ENCODE peak calls at places on chromosomes 11 and 22, in eight cellular contexts. O, F, G, N, L, B, V and S are unnamed samples.

GRCh38 chr11:12214751-12215150 is 104.4 kb downstream of the MICAL2 start:
- DNase-seq in O (no peak), F (no peak), G (no peak), N (no peak), L (peak; percentile 72), B (no peak), V (no peak), S (no peak)

GRCh38 chr22:45804986-45805325 is 133.3 kb downstream of the ATXN10 start:
- DNase-seq in O (no peak), F (no peak), G (peak; percentile 55), N (no peak), L (peak; percentile 98), B (no peak), V (no peak), S (no peak)

GRCh38 chr11:110367571-110367970 is 62.2 kb upstream of the FDX1 start:
- DNase-seq in O (no peak), F (peak; percentile 18), G (no peak), N (no peak), L (no peak), B (no peak), V (no peak), S (peak; percentile 24)

GRCh38 chr22:37362618-37363017 is 64.7 kb downstream of the ELFN2 start:
- DNase-seq in O (no peak), F (no peak), G (no peak), N (no peak), L (peak; percentile 28), B (no peak), V (no peak), S (no peak)

GRCh38 chr22:49566693-49567092 is 261.0 kb downstream of the BRD1 start:
- DNase-seq in O (no peak), F (no peak), G (no peak), N (no peak), L (no peak), B (peak; percentile 16), V (peak; percentile 72), S (no peak)

GRCh38 chr11:73652046-73652730 is 5.8 kb downstream of the PLEKHB1 start:
- DNase-seq in O (peak; percentile 43), F (no peak), G (no peak), N (peak; percentile 92), L (no peak), B (no peak), V (no peak), S (no peak)

GRCh38 chr11:10807629-10808552 is 835 bp downstream of the EIF4G2 start:
- DNase-seq in O (peak; percentile 49), F (peak; percentile 27), G (no peak), N (peak; percentile 65), L (peak; percentile 37), B (no peak), V (peak; percentile 62), S (peak; percentile 63)

GRCh38 chr22:44891293-44891747 is 118.5 kb downstream of the PHF21B start:
- DNase-seq in O (no peak), F (no peak), G (no peak), N (no peak), L (no peak), B (no peak), V (peak; percentile 64), S (no peak)

GRCh38 chr11:44351006-44351660 is 41.2 kb upstream of the ALX4 start:
- DNase-seq in O (no peak), F (no peak), G (no peak), N (no peak), L (no peak), B (no peak), V (no peak), S (peak; percentile 41)

DNA sequence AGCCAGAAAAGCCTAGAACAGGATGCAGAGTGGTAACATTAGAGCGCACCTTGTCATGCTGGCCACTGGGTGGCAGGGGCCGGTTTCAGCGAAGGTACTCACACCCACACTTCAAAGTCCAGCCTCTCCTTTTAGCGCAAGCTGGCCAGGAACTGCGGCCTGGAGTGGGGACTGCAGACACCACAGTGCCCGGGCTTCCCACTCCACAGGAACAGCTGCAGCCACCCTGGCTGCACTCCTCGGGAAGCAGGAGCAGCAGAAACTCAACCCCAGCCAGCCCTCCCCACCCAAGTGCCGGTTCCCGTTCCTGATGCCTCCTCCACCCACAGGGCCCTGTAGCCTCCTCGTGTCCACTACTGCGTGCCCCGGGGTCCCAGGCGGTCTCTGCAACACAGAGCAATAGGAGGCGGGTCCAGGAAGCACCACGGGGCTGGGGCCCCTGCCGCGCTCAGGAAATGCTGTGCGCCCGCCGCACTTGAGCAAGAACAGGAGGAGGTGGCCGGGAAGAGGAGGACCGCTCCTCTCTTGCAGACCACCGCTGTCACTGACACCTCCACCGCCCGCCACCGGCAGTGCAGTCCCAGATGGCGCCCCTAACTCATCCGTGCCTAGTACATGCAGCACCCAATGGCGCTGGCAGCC is 2.2 kb downstream of the RFPL2 start:
- DNase-seq in O (peak; percentile 84), F (peak; percentile 57), G (peak; percentile 47), N (peak; percentile 76), L (peak; percentile 22), B (peak; percentile 73), V (peak; percentile 85), S (peak; percentile 45)
- TF ChIP-seq CTCF in O (peak; percentile 71), F (peak; percentile 64), G (peak; percentile 31), N (peak; percentile 69), L (peak; percentile 41), B (peak; percentile 73), V (peak; percentile 39), S (peak; percentile 69)

DNA sequence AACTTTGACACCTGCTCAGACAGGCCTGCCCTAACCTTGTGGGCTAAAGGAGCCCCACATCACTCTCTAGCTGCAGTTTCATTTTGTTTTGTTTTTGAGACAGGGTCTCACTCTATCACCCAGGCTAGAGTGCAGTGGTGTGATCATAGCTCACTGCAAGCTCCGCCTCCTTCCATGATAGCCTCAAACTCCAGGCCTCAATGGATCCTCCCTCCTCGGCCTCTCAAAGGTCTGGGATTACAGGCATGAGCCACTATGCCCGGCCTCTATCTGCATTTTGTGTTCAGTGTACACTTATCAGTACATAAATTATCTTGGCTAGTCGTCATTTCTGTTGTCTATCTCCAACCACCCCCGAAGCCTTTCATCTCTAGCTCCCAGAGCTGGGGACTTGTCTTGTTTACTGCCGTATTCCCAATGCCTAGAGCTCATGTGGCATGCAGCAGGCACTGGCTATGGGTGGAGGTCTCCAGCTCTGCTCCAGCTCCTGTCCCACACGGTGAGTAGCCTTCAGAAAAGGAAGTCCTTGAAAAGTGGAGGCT is 22.1 kb upstream of the PEX26 start:
- DNase-seq in O (no peak), F (no peak), G (no peak), N (no peak), L (no peak), B (no peak), V (no peak), S (no peak)
- H3K4me2 ChIP-seq in O (no peak overlapping the region), F (peak overlapping the region; percentile 85), G (peak overlapping the region; percentile 72), N (no peak overlapping the region), L (no peak overlapping the region), B (no peak overlapping the region), V (peak overlapping the region; percentile 12), S (peak overlapping the region; percentile 58)

DNA sequence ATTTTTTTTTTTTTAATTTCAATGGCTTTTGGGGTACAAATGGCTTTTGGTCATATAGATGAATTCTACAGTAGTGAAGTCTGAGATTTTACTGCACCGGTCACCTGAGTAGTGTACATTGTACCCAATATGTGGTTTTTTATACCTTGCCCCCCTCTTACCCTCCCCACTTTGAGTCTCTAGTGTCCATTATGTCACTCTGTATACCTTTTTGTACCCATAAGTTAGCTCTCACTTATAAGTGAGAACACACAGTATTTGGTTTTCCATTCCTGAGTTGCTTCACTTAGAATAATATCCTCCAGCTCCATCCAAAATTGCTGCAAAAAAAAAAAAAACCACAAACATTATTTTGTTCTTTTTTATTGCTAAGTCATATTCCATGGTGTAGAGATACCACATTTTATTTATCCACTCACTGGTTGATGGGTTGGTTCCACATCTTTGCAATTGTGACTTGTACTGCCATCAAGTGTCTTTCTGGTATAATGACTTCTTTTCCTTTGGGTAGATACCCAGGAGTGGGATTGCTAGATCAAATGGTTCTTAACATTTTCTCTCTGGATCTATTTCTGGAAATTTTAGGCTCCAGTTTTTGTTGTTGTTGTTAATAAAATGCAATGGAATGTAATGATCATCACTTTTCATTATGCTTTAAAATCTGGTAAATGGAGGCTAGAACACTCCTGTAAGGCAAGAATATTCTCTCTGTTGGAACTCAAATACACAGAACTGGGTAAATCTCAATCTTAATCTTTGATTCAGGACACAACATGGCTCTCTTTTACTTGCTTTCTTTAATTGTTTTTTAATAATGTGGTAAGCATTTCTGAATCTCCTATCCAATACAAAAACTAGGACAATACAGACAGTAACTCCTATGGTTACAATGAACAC is 10.3 kb downstream of the NEAT1 start:
- DNase-seq in O (peak; percentile 58), F (peak; percentile 37), G (no peak), N (no peak), L (peak; percentile 54), B (no peak), V (no peak), S (peak; percentile 72)
- TF ChIP-seq CTCF in O (peak; percentile 70), F (peak; percentile 37), G (peak; percentile 52), N (peak; percentile 51), L (peak; percentile 17), B (peak; percentile 60), V (peak; percentile 11), S (peak; percentile 84)

DNA sequence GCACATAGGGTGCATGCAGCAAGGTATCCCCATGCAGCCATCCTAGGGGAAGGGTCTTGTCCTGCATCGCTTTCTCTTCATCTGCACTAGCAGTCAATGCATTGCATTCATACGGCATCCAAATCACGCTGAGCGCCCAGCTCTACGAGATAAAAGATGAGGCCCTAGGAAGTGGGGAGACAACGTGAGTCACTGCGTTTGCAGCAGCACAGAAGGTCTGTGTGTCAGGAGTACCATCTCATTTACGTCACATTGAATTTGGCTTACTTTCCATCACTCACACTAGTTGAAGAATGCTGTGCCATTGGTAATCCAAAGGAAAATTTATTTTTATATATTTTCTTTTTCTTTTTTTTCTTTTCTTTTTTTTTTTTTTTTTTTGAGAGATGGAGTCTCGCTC is 2.5 kb upstream of the ST14 start:
- DNase-seq in O (no peak), F (no peak), G (no peak), N (no peak), L (no peak), B (no peak), V (no peak), S (no peak)
- H3K4me2 ChIP-seq in O (no peak overlapping the region), F (no peak overlapping the region), G (peak overlapping the region; percentile 50), N (no peak overlapping the region), L (no peak overlapping the region), B (no peak overlapping the region), V (no peak overlapping the region), S (no peak overlapping the region)

DNA sequence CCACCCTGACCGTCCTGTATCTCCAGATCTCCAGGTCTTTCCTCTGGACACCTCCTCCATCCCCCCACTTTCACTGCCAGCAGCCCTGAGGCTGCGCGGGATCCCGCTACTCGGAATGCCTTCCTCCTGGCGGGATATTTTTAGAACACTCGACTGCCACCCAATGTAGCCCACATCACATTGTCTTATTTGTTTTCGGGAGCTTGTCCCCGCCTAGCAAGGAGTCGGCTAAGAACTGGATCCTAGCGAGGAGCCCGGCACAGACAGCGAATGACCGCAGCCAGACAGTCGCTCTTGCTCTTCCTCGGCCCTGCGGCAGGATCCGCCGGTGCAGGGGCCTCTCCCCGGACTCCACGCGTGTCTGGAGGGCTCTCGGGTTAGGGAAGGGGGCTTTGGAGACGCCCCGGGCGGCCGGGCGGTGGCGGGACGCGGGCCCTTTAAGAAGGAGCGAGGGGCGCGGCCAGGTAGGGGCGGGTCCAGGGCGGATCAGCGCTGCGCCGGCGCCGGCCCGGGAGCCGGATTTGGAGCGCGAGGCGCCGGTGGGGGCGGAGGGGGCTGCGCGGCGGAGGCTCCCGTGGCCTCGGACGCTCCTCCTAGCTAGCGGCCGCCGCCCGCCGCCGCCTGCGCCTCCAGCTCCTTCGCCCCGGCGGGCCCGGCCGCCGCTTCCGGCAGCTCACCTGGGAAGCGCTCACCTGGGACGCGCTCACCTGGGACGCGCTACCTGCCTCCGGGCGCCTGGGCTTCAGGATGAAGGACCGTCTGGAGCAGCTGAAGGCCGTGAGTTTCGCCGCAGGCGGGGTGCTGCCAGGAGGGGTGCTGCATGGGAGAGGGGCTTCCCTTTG is at the start of gene STX3:
- DNase-seq in O (peak; percentile 85), F (peak; percentile 66), G (peak; percentile 83), N (peak; percentile 88), L (peak; percentile 35), B (peak; percentile 80), V (peak; percentile 94), S (peak; percentile 73)
- TF ChIP-seq CTCF in O (no peak), F (no peak), G (no peak), N (no peak), L (no peak), B (no peak), V (no peak), S (no peak)